ENCODE peak calls at places on chromosomes 11 and 22, in four cellular contexts. One of them, this sample, is unnamed.

GRCh38 chr11:32121012-32121411 is 30.1 kb downstream of the RCN1 start:
- DNase-seq in SK-N-SH: no peak
- DNase-seq in A549: no peak
- DNase-seq in GM12878: no peak
- DNase-seq in this sample: no peak

GRCh38 chr11:130858215-130858614 is 58.1 kb downstream of the SNX19 start:
- DNase-seq in SK-N-SH: peak; percentile 23
- DNase-seq in A549: peak; percentile 24
- DNase-seq in GM12878: no peak
- DNase-seq in this sample: no peak

GRCh38 chr11:123642435-123642834 is 12.0 kb downstream of the SCN3B start:
- DNase-seq in SK-N-SH: no peak
- DNase-seq in A549: no peak
- DNase-seq in GM12878: no peak
- DNase-seq in this sample: no peak

GRCh38 chr11:88338223-88338661 is 706 bp upstream of the CTSC start:
- DNase-seq in SK-N-SH: peak; percentile 35
- DNase-seq in A549: peak; percentile 57
- DNase-seq in GM12878: no peak
- DNase-seq in this sample: peak; percentile 77

GRCh38 chr11:77278595-77279506 is 22.6 kb downstream of the GDPD4 start:
- DNase-seq in SK-N-SH: no peak
- DNase-seq in A549: no peak
- DNase-seq in GM12878: no peak
- DNase-seq in this sample: no peak

GRCh38 chr22:46589871-46590271 is 30.3 kb upstream of the GRAMD4 start:
- DNase-seq in SK-N-SH: no peak
- DNase-seq in A549: no peak
- DNase-seq in GM12878: no peak
- DNase-seq in this sample: no peak

GRCh38 chr11:14443642-14444041 is 56.0 kb downstream of the COPB1 start:
- DNase-seq in SK-N-SH: peak; percentile 43
- DNase-seq in A549: peak; percentile 54
- DNase-seq in GM12878: no peak
- DNase-seq in this sample: peak; percentile 46

GRCh38 chr11:129115652-129116585 is 76.2 kb downstream of the ARHGAP32 start:
- DNase-seq in SK-N-SH: no peak
- DNase-seq in A549: peak; percentile 63
- DNase-seq in GM12878: no peak
- DNase-seq in this sample: peak; percentile 88

GRCh38 chr11:38274031-38274430 is 1676.0 kb upstream of the RAG2 start:
- DNase-seq in SK-N-SH: no peak
- DNase-seq in A549: no peak
- DNase-seq in GM12878: no peak
- DNase-seq in this sample: no peak

GRCh38 chr22:49677495-49677889 is 150.2 kb downstream of the BRD1 start:
- DNase-seq in SK-N-SH: no peak
- DNase-seq in A549: no peak
- DNase-seq in GM12878: no peak
- DNase-seq in this sample: no peak

GRCh38 chr22:41092023-41092817 is at the start of gene EP300:
- DNase-seq in SK-N-SH: peak; percentile 72
- DNase-seq in A549: peak; percentile 88
- DNase-seq in GM12878: no peak
- DNase-seq in this sample: peak; percentile 18

GRCh38 chr11:2194877-2195755 is 23.5 kb upstream of the TH start:
- DNase-seq in SK-N-SH: peak; percentile 86
- DNase-seq in A549: peak; percentile 44
- DNase-seq in GM12878: no peak
- DNase-seq in this sample: peak; percentile 25

GRCh38 chr22:42720263-42721044 is at the start of gene A4GALT:
- DNase-seq in SK-N-SH: peak; percentile 63
- DNase-seq in A549: no peak
- DNase-seq in GM12878: no peak
- DNase-seq in this sample: no peak

GRCh38 chr11:12516387-12517110 is 139.2 kb downstream of the PARVA start:
- DNase-seq in SK-N-SH: no peak
- DNase-seq in A549: no peak
- DNase-seq in GM12878: no peak
- DNase-seq in this sample: no peak

GRCh38 chr11:120578591-120579154 is 67.1 kb downstream of the GRIK4 start:
- DNase-seq in SK-N-SH: no peak
- DNase-seq in A549: no peak
- DNase-seq in GM12878: no peak
- DNase-seq in this sample: no peak

GRCh38 chr22:21623402-21623970 is 6.3 kb downstream of the YDJC start:
- DNase-seq in SK-N-SH: no peak
- DNase-seq in A549: no peak
- DNase-seq in GM12878: no peak
- DNase-seq in this sample: no peak

GRCh38 chr22:37059876-37060449 is 8.4 kb downstream of the KCTD17 start:
- DNase-seq in SK-N-SH: no peak
- DNase-seq in A549: no peak
- DNase-seq in GM12878: no peak
- DNase-seq in this sample: no peak

GRCh38 chr22:38412435-38413084 is 42.4 kb downstream of the KCNJ4 start:
- DNase-seq in SK-N-SH: peak; percentile 85
- DNase-seq in A549: no peak
- DNase-seq in GM12878: no peak
- DNase-seq in this sample: no peak

GRCh38 chr22:36946436-36947158 is 33.2 kb downstream of the CSF2RB start:
- DNase-seq in SK-N-SH: no peak
- DNase-seq in A549: no peak
- DNase-seq in GM12878: no peak
- DNase-seq in this sample: no peak

GRCh38 chr11:13462311-13462927 is 603 bp downstream of the BTBD10 start:
- DNase-seq in SK-N-SH: peak; percentile 73
- DNase-seq in A549: peak; percentile 58
- DNase-seq in GM12878: no peak
- DNase-seq in this sample: peak; percentile 31

GRCh38 chr11:67468056-67468455 is 995 bp downstream of the TMEM134 start:
- DNase-seq in SK-N-SH: peak; percentile 19
- DNase-seq in A549: no peak
- DNase-seq in GM12878: no peak
- DNase-seq in this sample: no peak

GRCh38 chr11:80194625-80195024 is 753.8 kb upstream of the TENM4 start:
- DNase-seq in SK-N-SH: no peak
- DNase-seq in A549: no peak
- DNase-seq in GM12878: no peak
- DNase-seq in this sample: no peak

GRCh38 chr11:16815047-16815767 is 76.8 kb downstream of the C11orf58 start:
- DNase-seq in SK-N-SH: no peak
- DNase-seq in A549: no peak
- DNase-seq in GM12878: no peak
- DNase-seq in this sample: no peak

GRCh38 chr22:31588970-31589675 is 72.9 kb downstream of the PISD start:
- DNase-seq in SK-N-SH: no peak
- DNase-seq in A549: no peak
- DNase-seq in GM12878: no peak
- DNase-seq in this sample: peak; percentile 69

GRCh38 chr11:125357551-125357950 is 138.5 kb downstream of the FEZ1 start:
- DNase-seq in SK-N-SH: no peak
- DNase-seq in A549: no peak
- DNase-seq in GM12878: no peak
- DNase-seq in this sample: no peak

DNA sequence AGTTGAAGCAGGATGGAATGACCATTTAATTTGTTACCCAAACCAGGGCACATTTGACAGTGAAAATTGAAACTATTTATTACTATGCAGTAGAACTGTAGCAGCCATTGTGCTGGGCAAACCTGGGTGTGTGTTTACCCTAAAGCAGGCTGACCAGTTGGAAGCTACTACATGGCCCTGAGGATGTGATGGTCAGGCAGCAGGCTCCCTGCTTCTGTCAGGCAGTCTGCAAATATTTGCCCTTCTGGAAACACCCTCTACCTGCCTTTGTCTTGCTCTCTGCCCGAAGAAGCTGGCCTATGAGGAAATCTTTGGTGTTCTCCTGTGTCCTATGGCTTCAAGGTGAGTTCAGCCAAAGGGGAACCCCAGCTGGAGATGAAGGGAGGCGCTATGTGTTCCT is 600.1 kb upstream of the KIRREL3 start:
- DNase-seq in SK-N-SH: no peak
- DNase-seq in A549: no peak
- DNase-seq in GM12878: no peak
- DNase-seq in this sample: no peak
- H3K4me3 ChIP-seq in SK-N-SH: no peak overlapping the region
- H3K4me3 ChIP-seq in A549: no peak overlapping the region
- H3K4me3 ChIP-seq in GM12878: no peak overlapping the region
- H3K4me3 ChIP-seq in this sample: no peak overlapping the region

DNA sequence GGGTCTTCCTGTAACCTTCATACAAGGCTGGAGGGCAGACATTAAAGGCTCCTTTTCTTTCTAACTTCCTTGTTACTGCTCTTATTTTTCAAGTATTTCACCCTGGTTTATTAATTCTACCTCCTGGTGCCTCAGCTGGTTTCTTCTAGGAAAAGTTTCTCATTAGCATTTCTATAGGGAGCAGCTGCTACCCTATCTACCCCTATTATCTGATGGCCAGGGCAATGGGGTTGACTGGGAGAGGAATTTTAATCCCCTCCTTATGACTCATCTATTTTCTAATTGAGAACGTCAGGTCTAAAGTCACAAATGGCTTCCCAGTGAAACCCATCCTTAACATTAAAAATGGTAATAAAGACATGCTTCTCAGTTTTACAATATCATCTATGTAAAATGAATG is 5.0 kb downstream of the MAP6 start:
- DNase-seq in SK-N-SH: no peak
- DNase-seq in A549: no peak
- DNase-seq in GM12878: no peak
- DNase-seq in this sample: no peak
- TF ChIP-seq PBX3 in SK-N-SH: no peak
- TF ChIP-seq PBX3 in A549: no peak
- TF ChIP-seq PBX3 in GM12878: no peak
- TF ChIP-seq PBX3 in this sample: no peak

DNA sequence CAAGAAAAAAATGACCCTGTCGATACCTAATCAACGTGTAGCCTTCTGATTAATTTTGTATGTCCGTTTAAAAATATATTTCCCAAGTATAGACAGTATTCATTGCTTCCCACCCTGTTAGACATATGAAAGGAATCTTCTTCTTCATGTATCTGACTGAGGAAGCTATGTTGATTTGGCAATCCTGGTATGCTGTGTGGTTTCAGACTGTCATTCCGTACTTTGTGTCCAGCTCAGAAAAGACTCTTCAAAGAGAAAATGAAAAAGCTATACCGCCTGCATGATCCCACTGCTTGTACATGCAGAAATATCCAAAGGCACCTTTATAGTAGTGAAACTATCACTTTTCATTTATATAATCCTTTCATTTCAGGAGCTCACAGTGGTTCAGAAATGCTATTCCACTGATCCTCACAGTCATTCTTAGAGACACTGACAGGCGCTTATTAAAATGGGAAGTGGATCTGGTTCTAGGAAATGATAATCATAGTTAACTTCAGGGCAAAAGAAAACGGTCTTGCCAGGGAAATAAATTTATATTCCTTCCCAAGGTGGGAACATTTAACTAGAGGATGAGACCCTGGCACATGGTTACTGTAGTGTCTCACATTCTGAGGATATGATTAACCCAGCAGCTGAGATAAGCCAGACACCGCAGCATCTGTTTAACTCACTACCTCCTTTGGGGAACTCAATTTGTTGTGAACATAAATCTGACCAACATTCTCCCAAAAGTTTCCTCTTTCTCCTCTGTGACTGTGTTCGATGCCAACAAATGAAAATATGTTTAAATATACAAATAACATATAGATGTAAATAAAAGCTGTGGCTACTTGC is 599.2 kb upstream of the LUZP2 start:
- DNase-seq in SK-N-SH: peak; percentile 14
- DNase-seq in A549: peak; percentile 1
- DNase-seq in GM12878: no peak
- DNase-seq in this sample: no peak
- H3K4me3 ChIP-seq in SK-N-SH: peak overlapping the region; percentile 26
- H3K4me3 ChIP-seq in A549: no peak overlapping the region
- H3K4me3 ChIP-seq in GM12878: no peak overlapping the region
- H3K4me3 ChIP-seq in this sample: no peak overlapping the region

DNA sequence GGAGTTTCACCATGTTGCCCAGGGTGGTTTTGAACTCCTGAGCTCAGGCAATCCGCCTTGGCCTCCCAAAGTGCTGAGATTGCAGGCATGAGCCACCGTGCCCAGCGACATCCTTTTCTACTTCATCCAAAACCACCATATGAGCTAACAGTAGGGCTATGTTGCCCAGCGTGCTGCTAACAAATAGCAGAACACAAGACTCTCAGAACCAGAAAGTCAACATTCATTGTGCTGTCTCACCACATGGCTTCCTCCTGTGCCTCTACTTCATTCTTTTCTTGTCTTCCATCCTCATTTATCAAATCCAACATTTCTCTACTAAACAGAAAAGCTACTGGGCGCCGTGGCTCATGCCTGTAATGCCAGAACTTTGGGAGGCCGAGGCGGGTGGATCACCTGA is 12.0 kb upstream of the DENND5A start:
- DNase-seq in SK-N-SH: no peak
- DNase-seq in A549: no peak
- DNase-seq in GM12878: no peak
- DNase-seq in this sample: no peak
- TF ChIP-seq PBX3 in SK-N-SH: no peak
- TF ChIP-seq PBX3 in A549: no peak
- TF ChIP-seq PBX3 in GM12878: no peak
- TF ChIP-seq PBX3 in this sample: no peak

This sample was measured in HepG2.